ENCODE peak calls at places on chromosomes 2 and 18, in five cellular contexts. One of them, this sample, is unnamed.

GRCh38 chr2:174510583-174511189 is 23.9 kb upstream of the GPR155 start:
- DNase-seq in HFFc6: no peak
- DNase-seq in bronchial epithelial cell: peak
- DNase-seq in body of pancreas: no peak
- DNase-seq in endodermal cell: no peak
- DNase-seq in this sample: no peak

GRCh38 chr2:97714084-97714949 is 941 bp downstream of the ZAP70 start:
- DNase-seq in HFFc6: no peak
- DNase-seq in bronchial epithelial cell: peak
- DNase-seq in body of pancreas: peak
- DNase-seq in endodermal cell: peak
- DNase-seq in this sample: no peak

GRCh38 chr2:46058140-46058539 is 239.1 kb upstream of the EPAS1 start:
- DNase-seq in HFFc6: no peak
- DNase-seq in bronchial epithelial cell: no peak
- DNase-seq in body of pancreas: peak
- DNase-seq in endodermal cell: no peak
- DNase-seq in this sample: no peak

GRCh38 chr18:31511098-31511497 is 13.1 kb downstream of the DSG2 start:
- DNase-seq in HFFc6: no peak
- DNase-seq in bronchial epithelial cell: no peak
- DNase-seq in body of pancreas: no peak
- DNase-seq in endodermal cell: no peak
- DNase-seq in this sample: no peak

GRCh38 chr2:120846406-120847095 is 110.9 kb downstream of the GLI2 start:
- DNase-seq in HFFc6: no peak
- DNase-seq in bronchial epithelial cell: no peak
- DNase-seq in body of pancreas: no peak
- DNase-seq in endodermal cell: no peak
- DNase-seq in this sample: no peak

GRCh38 chr2:110731064-110731463 is 1.3 kb upstream of the ACOXL start:
- DNase-seq in HFFc6: no peak
- DNase-seq in bronchial epithelial cell: peak
- DNase-seq in body of pancreas: no peak
- DNase-seq in endodermal cell: no peak
- DNase-seq in this sample: no peak

GRCh38 chr2:218020281-218020680 is 17.5 kb upstream of the TNS1 start:
- DNase-seq in HFFc6: no peak
- DNase-seq in bronchial epithelial cell: no peak
- DNase-seq in body of pancreas: no peak
- DNase-seq in endodermal cell: no peak
- DNase-seq in this sample: no peak

GRCh38 chr2:218152777-218153176 is 14.0 kb downstream of the CXCR1 start:
- DNase-seq in HFFc6: no peak
- DNase-seq in bronchial epithelial cell: peak
- DNase-seq in body of pancreas: peak
- DNase-seq in endodermal cell: no peak
- DNase-seq in this sample: no peak

GRCh38 chr18:36536426-36536825 is 238.9 kb downstream of the FHOD3 start:
- DNase-seq in HFFc6: no peak
- DNase-seq in bronchial epithelial cell: no peak
- DNase-seq in body of pancreas: no peak
- DNase-seq in endodermal cell: no peak
- DNase-seq in this sample: no peak
- TF ChIP-seq CTCF in HFFc6: no peak
- TF ChIP-seq CTCF in bronchial epithelial cell: no peak
- TF ChIP-seq CTCF in body of pancreas: no peak
- TF ChIP-seq CTCF in endodermal cell: no peak
- TF ChIP-seq CTCF in this sample: no peak

GRCh38 chr2:163132850-163133249 is 294.3 kb upstream of the KCNH7 start:
- DNase-seq in HFFc6: no peak
- DNase-seq in bronchial epithelial cell: peak
- DNase-seq in body of pancreas: no peak
- DNase-seq in endodermal cell: no peak
- DNase-seq in this sample: no peak
- TF ChIP-seq CTCF in HFFc6: peak
- TF ChIP-seq CTCF in bronchial epithelial cell: peak
- TF ChIP-seq CTCF in body of pancreas: peak
- TF ChIP-seq CTCF in endodermal cell: peak
- TF ChIP-seq CTCF in this sample: peak

GRCh38 chr2:35873921-35874320 is 481.7 kb upstream of the CRIM1 start:
- DNase-seq in HFFc6: no peak
- DNase-seq in bronchial epithelial cell: no peak
- DNase-seq in body of pancreas: no peak
- DNase-seq in endodermal cell: no peak
- DNase-seq in this sample: no peak

GRCh38 chr2:35871672-35872071 is 483.9 kb upstream of the CRIM1 start:
- DNase-seq in HFFc6: no peak
- DNase-seq in bronchial epithelial cell: no peak
- DNase-seq in body of pancreas: no peak
- DNase-seq in endodermal cell: peak
- DNase-seq in this sample: no peak
- TF ChIP-seq CTCF in HFFc6: peak
- TF ChIP-seq CTCF in bronchial epithelial cell: no peak
- TF ChIP-seq CTCF in body of pancreas: no peak
- TF ChIP-seq CTCF in endodermal cell: peak
- TF ChIP-seq CTCF in this sample: no peak

GRCh38 chr2:17757321-17757720 is 3.4 kb downstream of the GEN1 start:
- DNase-seq in HFFc6: peak
- DNase-seq in bronchial epithelial cell: peak
- DNase-seq in body of pancreas: no peak
- DNase-seq in endodermal cell: no peak
- DNase-seq in this sample: no peak
- TF ChIP-seq CTCF in HFFc6: no peak
- TF ChIP-seq CTCF in bronchial epithelial cell: no peak
- TF ChIP-seq CTCF in body of pancreas: no peak
- TF ChIP-seq CTCF in endodermal cell: no peak
- TF ChIP-seq CTCF in this sample: no peak

DNA sequence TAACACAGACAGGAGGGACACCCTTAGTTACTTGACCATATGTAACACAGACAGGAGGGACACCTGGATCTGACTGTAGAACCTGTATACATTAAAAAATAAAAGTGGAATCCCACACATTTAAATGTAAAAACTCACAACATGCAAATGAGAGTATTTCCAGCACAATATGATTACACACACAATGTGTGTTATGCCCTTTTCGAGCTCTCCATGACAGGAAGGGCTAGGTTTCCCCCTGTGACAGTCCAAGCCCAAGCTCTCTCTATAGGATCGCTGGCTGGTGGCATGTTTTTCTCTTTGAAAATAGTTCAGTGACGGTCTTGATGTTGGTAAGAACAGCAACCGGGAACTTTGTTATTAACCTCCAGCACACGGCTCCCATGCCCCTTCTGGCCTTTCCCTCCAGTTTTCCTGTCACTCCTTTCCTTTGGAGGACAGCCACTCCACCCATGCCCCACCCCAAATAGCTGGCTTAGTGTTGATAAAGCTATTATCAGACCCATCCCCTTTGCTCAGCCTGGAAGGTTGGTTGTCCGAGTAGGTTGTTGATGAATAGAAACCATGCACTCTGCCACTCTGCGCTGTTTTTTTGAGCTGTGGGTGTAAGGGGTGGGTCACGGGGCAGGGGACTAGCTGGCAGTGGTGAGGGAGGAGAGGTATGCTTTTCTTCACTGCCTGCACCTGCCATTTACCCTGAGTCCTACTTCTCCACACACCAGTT is 2.7 kb downstream of the RASGRP3 start:
- DNase-seq in HFFc6: no peak
- DNase-seq in bronchial epithelial cell: no peak
- DNase-seq in body of pancreas: no peak
- DNase-seq in endodermal cell: no peak
- DNase-seq in this sample: no peak
- TF ChIP-seq CTCF in HFFc6: no peak
- TF ChIP-seq CTCF in bronchial epithelial cell: no peak
- TF ChIP-seq CTCF in body of pancreas: no peak
- TF ChIP-seq CTCF in endodermal cell: no peak
- TF ChIP-seq CTCF in this sample: no peak

DNA sequence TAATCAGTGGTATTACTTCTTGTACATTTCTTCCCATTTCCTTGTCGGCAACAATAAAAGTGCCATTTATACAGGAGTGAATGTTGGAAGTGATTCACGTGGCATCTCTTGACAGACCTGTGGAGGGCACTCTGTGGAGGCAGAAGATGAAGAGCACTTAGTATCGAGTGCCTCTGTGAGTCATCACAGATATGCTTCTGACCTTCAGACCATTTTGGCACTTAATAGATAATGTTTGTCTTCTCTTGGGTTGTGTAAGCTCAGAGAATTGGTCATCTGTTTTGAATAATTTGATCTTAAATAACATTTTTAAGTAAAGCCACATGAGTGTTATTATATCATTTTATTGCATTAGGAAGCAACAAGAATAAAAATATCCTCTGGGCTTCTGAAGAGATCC is 305.5 kb downstream of the PTPRM start:
- DNase-seq in HFFc6: peak
- DNase-seq in bronchial epithelial cell: peak
- DNase-seq in body of pancreas: no peak
- DNase-seq in endodermal cell: no peak
- DNase-seq in this sample: no peak
- TF ChIP-seq CTCF in HFFc6: peak
- TF ChIP-seq CTCF in bronchial epithelial cell: peak
- TF ChIP-seq CTCF in body of pancreas: no peak
- TF ChIP-seq CTCF in endodermal cell: peak
- TF ChIP-seq CTCF in this sample: no peak

DNA sequence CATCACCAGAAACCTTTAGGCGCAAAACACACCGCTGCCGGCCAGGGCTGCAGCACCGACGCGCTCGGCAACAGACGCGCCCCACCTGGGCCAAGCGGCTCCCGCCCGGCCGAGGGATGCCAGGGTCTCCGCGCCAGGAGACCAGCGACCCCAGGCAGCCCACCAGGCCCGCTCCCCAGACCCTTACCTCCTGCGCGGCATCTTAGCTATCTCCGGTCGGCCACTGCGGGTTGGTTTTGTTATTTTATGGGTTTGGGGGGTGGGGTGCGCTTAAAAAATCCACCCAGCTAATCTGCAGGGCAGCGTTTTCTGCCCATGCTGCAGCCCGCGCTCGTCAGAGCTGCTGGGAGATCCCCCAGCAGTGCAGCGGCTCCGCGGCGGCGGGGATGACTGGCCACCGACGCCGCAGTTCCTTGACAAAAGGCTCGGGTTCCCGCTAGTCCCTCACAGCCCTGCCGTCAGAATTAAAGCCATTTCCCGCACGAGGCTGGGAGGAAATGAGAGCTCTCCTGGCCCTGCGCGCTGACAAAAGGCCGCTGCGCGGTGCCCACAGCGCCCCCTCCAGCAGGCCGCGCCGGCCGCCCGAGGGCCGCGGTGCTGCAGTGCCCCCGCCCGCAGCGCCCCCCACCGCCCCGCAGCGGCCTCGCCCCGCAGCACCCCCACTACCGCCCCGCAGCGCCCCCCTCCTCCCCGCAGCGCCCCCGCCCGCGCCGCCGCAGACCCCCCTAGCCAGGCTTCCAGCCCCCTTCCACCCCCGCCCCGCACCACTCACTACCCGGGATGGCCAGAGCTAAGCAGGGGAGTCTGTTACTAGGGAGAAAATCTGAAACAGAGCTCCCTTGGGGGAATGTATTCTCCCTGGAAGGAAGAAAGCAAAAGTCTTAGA is at the start of gene ADD2:
- DNase-seq in HFFc6: no peak
- DNase-seq in bronchial epithelial cell: no peak
- DNase-seq in body of pancreas: peak
- DNase-seq in endodermal cell: peak
- DNase-seq in this sample: peak
- TF ChIP-seq CTCF in HFFc6: no peak
- TF ChIP-seq CTCF in bronchial epithelial cell: peak
- TF ChIP-seq CTCF in body of pancreas: no peak
- TF ChIP-seq CTCF in endodermal cell: peak
- TF ChIP-seq CTCF in this sample: peak

GRCh38 chr2:27489118-27489497 is 435 bp downstream of the IFT172 start:
- DNase-seq in HFFc6: no peak
- DNase-seq in bronchial epithelial cell: no peak
- DNase-seq in body of pancreas: no peak
- DNase-seq in endodermal cell: no peak
- DNase-seq in this sample: no peak
- TF ChIP-seq CTCF in HFFc6: peak
- TF ChIP-seq CTCF in bronchial epithelial cell: no peak
- TF ChIP-seq CTCF in body of pancreas: no peak
- TF ChIP-seq CTCF in endodermal cell: no peak
- TF ChIP-seq CTCF in this sample: peak

GRCh38 chr2:234179031-234179363 is 128.5 kb downstream of the SPP2 start:
- DNase-seq in HFFc6: no peak
- DNase-seq in bronchial epithelial cell: no peak
- DNase-seq in body of pancreas: no peak
- DNase-seq in endodermal cell: no peak
- DNase-seq in this sample: no peak

GRCh38 chr2:234181128-234181527 is 130.6 kb downstream of the SPP2 start:
- DNase-seq in HFFc6: no peak
- DNase-seq in bronchial epithelial cell: no peak
- DNase-seq in body of pancreas: no peak
- DNase-seq in endodermal cell: no peak
- DNase-seq in this sample: no peak

GRCh38 chr2:234175649-234176048 is 125.1 kb downstream of the SPP2 start:
- DNase-seq in HFFc6: no peak
- DNase-seq in bronchial epithelial cell: no peak
- DNase-seq in body of pancreas: no peak
- DNase-seq in endodermal cell: no peak
- DNase-seq in this sample: no peak

GRCh38 chr2:234178309-234179030 is 128.0 kb downstream of the SPP2 start:
- DNase-seq in HFFc6: no peak
- DNase-seq in bronchial epithelial cell: peak
- DNase-seq in body of pancreas: peak
- DNase-seq in endodermal cell: peak
- DNase-seq in this sample: no peak
- TF ChIP-seq CTCF in HFFc6: no peak
- TF ChIP-seq CTCF in bronchial epithelial cell: no peak
- TF ChIP-seq CTCF in body of pancreas: no peak
- TF ChIP-seq CTCF in endodermal cell: no peak
- TF ChIP-seq CTCF in this sample: no peak